ENCODE peak calls at places on chromosomes 13 and 19, in seven cellular contexts. G is left lung, Z is testis, I is aorta, W is OCI-LY7, M is heart right ventricle, Q is IMR-90. R is an unnamed sample. For H3K4me1 and H3K9me3, the result is how much of the 10 kb centered on the place peaks cover.

GRCh38 chr13:32940601-32941000 is 75.6 kb upstream of the KL start:
- DNase-seq in W (no peak), Z (peak), Q (peak), I (no peak), G (no peak), M (peak), R (peak)

GRCh38 chr13:31115616-31116015 is 46.1 kb downstream of the HSPH1 start:
- DNase-seq in I (no peak), M (no peak), W (no peak), Z (no peak), G (no peak), Q (no peak), R (no peak)

GRCh38 chr19:52221031-52221430 is 31.2 kb downstream of the PPP2R1A start:
- DNase-seq in G (no peak), I (peak), W (no peak), Z (no peak), M (no peak), Q (no peak), R (peak)

GRCh38 chr19:1321539-1321938 is 35.9 kb downstream of the EFNA2 start:
- DNase-seq in G (no peak), Q (no peak), Z (no peak), W (no peak), M (no peak), I (no peak), R (no peak)

GRCh38 chr19:3319643-3320353 is 46.6 kb upstream of the NFIC start:
- DNase-seq in G (no peak), Q (no peak), Z (no peak), M (no peak), W (no peak), I (no peak), R (peak)

GRCh38 chr13:94658926-94659649 is 53.3 kb downstream of the SOX21 start:
- DNase-seq in W (no peak), M (no peak), I (no peak), Z (no peak), Q (no peak), G (no peak), R (no peak)

GRCh38 chr19:46634656-46635218 is 1.3 kb downstream of the GNG8 start:
- DNase-seq in I (no peak), M (no peak), G (no peak), W (no peak), Z (no peak), Q (no peak), R (no peak)

GRCh38 chr19:11416346-11417052 is 2.6 kb downstream of the RGL3 start:
- DNase-seq in G (no peak), I (no peak), Q (no peak), M (no peak), W (no peak), Z (no peak), R (peak)

GRCh38 chr13:90015565-90016507 is 1331.7 kb upstream of the MIR17HG start:
- DNase-seq in M (no peak), G (no peak), Q (no peak), W (no peak), Z (no peak), I (no peak), R (no peak)

GRCh38 chr13:109389456-109389855 is 396.9 kb downstream of the IRS2 start:
- DNase-seq in Q (peak), M (no peak), W (no peak), G (no peak), Z (no peak), I (no peak), R (no peak)

GRCh38 chr13:46633416-46633815 is 80.4 kb downstream of the LRCH1 start:
- DNase-seq in M (no peak), Z (no peak), G (no peak), W (no peak), I (no peak), Q (peak), R (no peak)

GRCh38 chr19:55472463-55472862 is 4.0 kb upstream of the ZNF628 start:
- DNase-seq in M (no peak), W (no peak), Q (peak), G (no peak), I (no peak), Z (no peak), R (no peak)

GRCh38 chr13:73200432-73200831 is 141.6 kb downstream of the KLF5 start:
- DNase-seq in I (no peak), G (no peak), W (no peak), Z (no peak), Q (peak), M (no peak), R (no peak)

GRCh38 chr13:73204916-73205315 is 146.1 kb downstream of the KLF5 start:
- DNase-seq in Q (no peak), I (no peak), Z (no peak), M (no peak), G (no peak), W (no peak), R (no peak)

GRCh38 chr13:73198888-73199497 is 140.2 kb downstream of the KLF5 start:
- DNase-seq in Q (no peak), I (no peak), M (no peak), W (no peak), G (no peak), Z (no peak), R (no peak)

DNA sequence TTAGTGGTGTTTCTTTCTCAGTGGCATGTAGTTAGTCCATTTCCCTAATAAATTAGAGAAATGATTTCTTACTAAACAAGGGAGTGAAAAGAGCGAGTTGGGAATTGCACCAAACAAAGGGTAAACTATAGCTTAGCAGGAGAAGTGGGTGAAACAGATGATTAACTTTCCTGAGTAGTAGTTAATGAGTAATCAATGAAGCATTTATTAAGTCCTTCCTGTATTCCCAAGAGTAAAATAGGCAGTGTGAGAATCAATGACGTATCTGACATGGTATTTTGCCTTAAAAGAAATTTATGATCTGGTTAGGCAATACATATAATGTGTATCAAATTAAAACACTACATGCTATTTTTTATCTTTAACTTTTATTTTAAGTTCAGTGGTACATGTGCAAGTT is 142.8 kb downstream of the KLF5 start:
- DNase-seq in Z (no peak), M (no peak), G (no peak), I (no peak), Q (no peak), W (no peak), R (no peak)
- H3K4me1 ChIP-seq in Z (under half), M (under half), G (under half), I (under half), Q (under half), W (under half), R (under half)

GRCh38 chr13:50452761-50453160 is 390.7 kb downstream of the DLEU7 start:
- DNase-seq in Q (no peak), G (no peak), I (no peak), M (no peak), W (no peak), Z (no peak), R (no peak)
- H3K27ac ChIP-seq in Q (no peak), G (no peak), I (peak), M (peak), W (no peak), Z (no peak), R (no peak)

DNA sequence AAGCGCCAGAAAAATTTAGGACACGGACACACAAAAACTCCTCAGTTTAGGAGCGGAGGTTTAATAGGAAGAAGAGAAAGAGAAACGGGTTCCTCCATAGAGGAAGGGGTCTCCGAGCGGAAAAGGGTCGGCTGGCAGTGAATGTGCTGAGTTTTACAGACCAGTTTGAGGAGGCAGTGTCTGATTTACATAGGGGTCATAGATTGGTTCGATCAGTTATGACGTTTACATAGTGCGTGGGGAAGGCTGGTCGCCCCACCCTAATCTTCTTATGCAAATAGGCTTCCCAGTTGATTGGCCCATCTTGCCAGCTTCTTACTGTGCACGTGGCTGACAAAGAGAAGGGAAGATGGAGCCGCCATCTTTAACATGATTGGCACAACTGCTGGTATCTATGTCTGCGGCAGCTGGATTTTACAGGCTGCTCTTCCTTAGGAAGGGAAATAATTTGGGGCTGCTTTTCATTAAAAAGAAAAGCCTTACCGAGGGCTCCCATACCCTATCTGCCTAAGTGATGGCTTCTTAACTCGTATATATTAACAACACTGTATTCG is 1.2 kb upstream of the ZNF225 start:
- DNase-seq in W (no peak), I (no peak), Q (peak), Z (peak), G (peak), M (no peak), R (no peak)
- H3K9me3 ChIP-seq in W (under half), I (under half), Q (under half), Z (under half), G (under half), M (half or more), R (under half)

DNA sequence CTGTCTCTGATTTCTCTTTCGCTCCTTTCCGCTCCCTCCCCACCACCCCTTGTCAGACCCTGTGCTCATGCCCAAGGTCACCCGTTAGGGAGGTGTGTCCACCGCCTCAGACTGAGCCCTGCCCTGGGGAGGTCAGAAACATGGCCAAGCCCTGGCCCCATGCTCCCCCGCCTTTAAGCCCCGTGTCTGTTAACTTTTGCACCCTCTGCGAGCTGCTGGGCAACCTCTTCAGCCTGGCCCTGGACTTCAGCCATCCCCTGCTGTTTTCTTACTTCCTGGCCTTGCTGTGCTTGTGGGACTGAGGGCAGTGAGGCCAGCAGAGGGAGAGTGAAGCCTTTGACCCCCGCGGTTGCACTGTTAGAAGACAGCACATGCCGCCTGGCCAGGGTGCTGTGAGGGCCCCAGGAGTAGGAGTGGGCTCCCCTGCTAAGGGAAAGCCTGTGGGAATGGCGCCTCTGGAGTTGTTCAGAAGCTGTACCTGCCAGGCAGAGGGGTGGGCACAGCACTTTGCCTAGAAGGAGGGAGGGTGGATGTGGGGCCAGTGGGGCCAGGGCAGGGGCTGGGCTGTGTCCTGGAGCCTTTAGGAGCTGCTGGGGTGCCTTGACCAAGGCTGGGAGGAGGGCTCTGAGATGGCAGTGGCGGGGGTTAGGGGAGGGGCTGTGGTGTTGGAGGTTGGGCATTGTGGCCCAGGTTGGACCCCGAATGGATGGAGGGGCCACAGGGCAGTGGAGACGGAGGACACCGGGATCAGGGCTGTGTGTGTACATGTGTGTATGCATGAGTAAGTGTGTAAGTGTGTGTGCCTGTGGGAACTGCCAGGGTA is 7.9 kb downstream of the UPF1 start:
- DNase-seq in M (no peak), Q (no peak), G (no peak), Z (peak), I (no peak), W (no peak), R (peak)
- H3K4me1 ChIP-seq in M (under half), Q (under half), G (half or more), Z (half or more), I (under half), W (under half), R (under half)